ENCODE peak calls at places on chromosomes 12 and 14, in eight cellular contexts. One of them, this sample, is unnamed.

GRCh38 chr12:75684678-75685620 is 173.5 kb upstream of the KRR1 start:
- DNase-seq in NCI-H345: no peak
- DNase-seq in tibial artery: no peak
- DNase-seq in SW 1271: no peak
- DNase-seq in activated T-helper 1 cell treated with anti-CD3 and anti-CD28 coated beads, Interleukin-12 subunit alpha, Interleukin-12 subunit beta, Interleukin-2, Interleukin-4 antibody, amounts not matched to agents 30 ng/mL and 10 ng/mL and 1 ng/mL, durations not matched to agents 14 hours and 24 hours and 36 hours: no peak
- DNase-seq in HL-60: no peak
- DNase-seq in activated gamma-delta T cell treated with anti-CD3 and anti-CD28 coated beads, Interleukin-2, amount 50 U/mL, for 16 hours: no peak
- DNase-seq in stimulated activated CD8-positive, alpha-beta memory T cell treated with anti-CD3 and anti-CD28 coated beads, Interleukin-12 subunit alpha, Interleukin-12 subunit beta, amount 100 ng/mL, for 1 hour: no peak
- DNase-seq in this sample: no peak

GRCh38 chr14:64811676-64812075 is 68.0 kb downstream of the SPTB start:
- DNase-seq in NCI-H345: no peak
- DNase-seq in tibial artery: no peak
- DNase-seq in SW 1271: no peak
- DNase-seq in activated T-helper 1 cell treated with anti-CD3 and anti-CD28 coated beads, Interleukin-12 subunit alpha, Interleukin-12 subunit beta, Interleukin-2, Interleukin-4 antibody, amounts not matched to agents 30 ng/mL and 10 ng/mL and 1 ng/mL, durations not matched to agents 14 hours and 24 hours and 36 hours: no peak
- DNase-seq in HL-60: no peak
- DNase-seq in activated gamma-delta T cell treated with anti-CD3 and anti-CD28 coated beads, Interleukin-2, amount 50 U/mL, for 16 hours: no peak
- DNase-seq in stimulated activated CD8-positive, alpha-beta memory T cell treated with anti-CD3 and anti-CD28 coated beads, Interleukin-12 subunit alpha, Interleukin-12 subunit beta, amount 100 ng/mL, for 1 hour: no peak
- DNase-seq in this sample: no peak

GRCh38 chr14:99289394-99290189 is 17.6 kb upstream of the BCL11B start:
- DNase-seq in NCI-H345: no peak
- DNase-seq in tibial artery: no peak
- DNase-seq in SW 1271: no peak
- DNase-seq in activated T-helper 1 cell treated with anti-CD3 and anti-CD28 coated beads, Interleukin-12 subunit alpha, Interleukin-12 subunit beta, Interleukin-2, Interleukin-4 antibody, amounts not matched to agents 30 ng/mL and 10 ng/mL and 1 ng/mL, durations not matched to agents 14 hours and 24 hours and 36 hours: no peak
- DNase-seq in HL-60: no peak
- DNase-seq in activated gamma-delta T cell treated with anti-CD3 and anti-CD28 coated beads, Interleukin-2, amount 50 U/mL, for 16 hours: no peak
- DNase-seq in stimulated activated CD8-positive, alpha-beta memory T cell treated with anti-CD3 and anti-CD28 coated beads, Interleukin-12 subunit alpha, Interleukin-12 subunit beta, amount 100 ng/mL, for 1 hour: no peak
- DNase-seq in this sample: no peak

GRCh38 chr12:50603817-50604639 is 99.2 kb downstream of the DIP2B start:
- DNase-seq in NCI-H345: no peak
- DNase-seq in tibial artery: no peak
- DNase-seq in SW 1271: no peak
- DNase-seq in activated T-helper 1 cell treated with anti-CD3 and anti-CD28 coated beads, Interleukin-12 subunit alpha, Interleukin-12 subunit beta, Interleukin-2, Interleukin-4 antibody, amounts not matched to agents 30 ng/mL and 10 ng/mL and 1 ng/mL, durations not matched to agents 14 hours and 24 hours and 36 hours: no peak
- DNase-seq in HL-60: no peak
- DNase-seq in activated gamma-delta T cell treated with anti-CD3 and anti-CD28 coated beads, Interleukin-2, amount 50 U/mL, for 16 hours: no peak
- DNase-seq in stimulated activated CD8-positive, alpha-beta memory T cell treated with anti-CD3 and anti-CD28 coated beads, Interleukin-12 subunit alpha, Interleukin-12 subunit beta, amount 100 ng/mL, for 1 hour: no peak
- DNase-seq in this sample: no peak

GRCh38 chr12:104281636-104282035 is 21.9 kb upstream of the EID3 start:
- DNase-seq in NCI-H345: no peak
- DNase-seq in tibial artery: no peak
- DNase-seq in SW 1271: no peak
- DNase-seq in activated T-helper 1 cell treated with anti-CD3 and anti-CD28 coated beads, Interleukin-12 subunit alpha, Interleukin-12 subunit beta, Interleukin-2, Interleukin-4 antibody, amounts not matched to agents 30 ng/mL and 10 ng/mL and 1 ng/mL, durations not matched to agents 14 hours and 24 hours and 36 hours: no peak
- DNase-seq in HL-60: no peak
- DNase-seq in activated gamma-delta T cell treated with anti-CD3 and anti-CD28 coated beads, Interleukin-2, amount 50 U/mL, for 16 hours: no peak
- DNase-seq in stimulated activated CD8-positive, alpha-beta memory T cell treated with anti-CD3 and anti-CD28 coated beads, Interleukin-12 subunit alpha, Interleukin-12 subunit beta, amount 100 ng/mL, for 1 hour: no peak
- DNase-seq in this sample: no peak

GRCh38 chr12:32483499-32483898 is 84.1 kb downstream of the FGD4 start:
- DNase-seq in NCI-H345: no peak
- DNase-seq in tibial artery: no peak
- DNase-seq in SW 1271: no peak
- DNase-seq in activated T-helper 1 cell treated with anti-CD3 and anti-CD28 coated beads, Interleukin-12 subunit alpha, Interleukin-12 subunit beta, Interleukin-2, Interleukin-4 antibody, amounts not matched to agents 30 ng/mL and 10 ng/mL and 1 ng/mL, durations not matched to agents 14 hours and 24 hours and 36 hours: no peak
- DNase-seq in HL-60: no peak
- DNase-seq in activated gamma-delta T cell treated with anti-CD3 and anti-CD28 coated beads, Interleukin-2, amount 50 U/mL, for 16 hours: no peak
- DNase-seq in stimulated activated CD8-positive, alpha-beta memory T cell treated with anti-CD3 and anti-CD28 coated beads, Interleukin-12 subunit alpha, Interleukin-12 subunit beta, amount 100 ng/mL, for 1 hour: no peak
- DNase-seq in this sample: no peak

GRCh38 chr14:55129428-55130193 is 559 bp downstream of the LGALS3 start:
- DNase-seq in NCI-H345: no peak
- DNase-seq in tibial artery: peak; percentile 87
- DNase-seq in SW 1271: no peak
- DNase-seq in activated T-helper 1 cell treated with anti-CD3 and anti-CD28 coated beads, Interleukin-12 subunit alpha, Interleukin-12 subunit beta, Interleukin-2, Interleukin-4 antibody, amounts not matched to agents 30 ng/mL and 10 ng/mL and 1 ng/mL, durations not matched to agents 14 hours and 24 hours and 36 hours: peak; percentile 32
- DNase-seq in HL-60: no peak
- DNase-seq in activated gamma-delta T cell treated with anti-CD3 and anti-CD28 coated beads, Interleukin-2, amount 50 U/mL, for 16 hours: peak; percentile 28
- DNase-seq in stimulated activated CD8-positive, alpha-beta memory T cell treated with anti-CD3 and anti-CD28 coated beads, Interleukin-12 subunit alpha, Interleukin-12 subunit beta, amount 100 ng/mL, for 1 hour: peak; percentile 26
- DNase-seq in this sample: peak; percentile 84

GRCh38 chr14:31926123-31926522 is 151.0 kb upstream of the ARHGAP5 start:
- DNase-seq in NCI-H345: peak; percentile 11
- DNase-seq in tibial artery: no peak
- DNase-seq in SW 1271: peak; percentile 65
- DNase-seq in activated T-helper 1 cell treated with anti-CD3 and anti-CD28 coated beads, Interleukin-12 subunit alpha, Interleukin-12 subunit beta, Interleukin-2, Interleukin-4 antibody, amounts not matched to agents 30 ng/mL and 10 ng/mL and 1 ng/mL, durations not matched to agents 14 hours and 24 hours and 36 hours: no peak
- DNase-seq in HL-60: peak; percentile 4
- DNase-seq in activated gamma-delta T cell treated with anti-CD3 and anti-CD28 coated beads, Interleukin-2, amount 50 U/mL, for 16 hours: no peak
- DNase-seq in stimulated activated CD8-positive, alpha-beta memory T cell treated with anti-CD3 and anti-CD28 coated beads, Interleukin-12 subunit alpha, Interleukin-12 subunit beta, amount 100 ng/mL, for 1 hour: no peak
- DNase-seq in this sample: peak; percentile 58

GRCh38 chr14:36300337-36300736 is 20.1 kb downstream of the MBIP start:
- DNase-seq in NCI-H345: no peak
- DNase-seq in tibial artery: no peak
- DNase-seq in SW 1271: no peak
- DNase-seq in activated T-helper 1 cell treated with anti-CD3 and anti-CD28 coated beads, Interleukin-12 subunit alpha, Interleukin-12 subunit beta, Interleukin-2, Interleukin-4 antibody, amounts not matched to agents 30 ng/mL and 10 ng/mL and 1 ng/mL, durations not matched to agents 14 hours and 24 hours and 36 hours: no peak
- DNase-seq in HL-60: no peak
- DNase-seq in activated gamma-delta T cell treated with anti-CD3 and anti-CD28 coated beads, Interleukin-2, amount 50 U/mL, for 16 hours: no peak
- DNase-seq in stimulated activated CD8-positive, alpha-beta memory T cell treated with anti-CD3 and anti-CD28 coated beads, Interleukin-12 subunit alpha, Interleukin-12 subunit beta, amount 100 ng/mL, for 1 hour: no peak
- DNase-seq in this sample: peak; percentile 9

This sample was measured in GM13977.